ENCODE peak calls at places on chromosomes 16 and 17, in five cellular contexts. One of them, this sample, is unnamed.

GRCh38 chr17:67751101-67752074 is 33.7 kb downstream of the NOL11 start:
- DNase-seq in K562: no peak
- DNase-seq in A549: no peak
- DNase-seq in endothelial cell of umbilical vein: no peak
- DNase-seq in GM12878: no peak
- DNase-seq in this sample: no peak

GRCh38 chr16:1113889-1114526 is 18.0 kb upstream of the C1QTNF8 start:
- DNase-seq in K562: peak; percentile 18
- DNase-seq in A549: no peak
- DNase-seq in endothelial cell of umbilical vein: no peak
- DNase-seq in GM12878: no peak
- DNase-seq in this sample: no peak

GRCh38 chr17:48541574-48542113 is 3.3 kb downstream of the HOXB2 start:
- DNase-seq in K562: peak; percentile 80
- DNase-seq in A549: no peak
- DNase-seq in endothelial cell of umbilical vein: no peak
- DNase-seq in GM12878: no peak
- DNase-seq in this sample: no peak

GRCh38 chr17:81018044-81018802 is 16.7 kb upstream of the BAIAP2 start:
- DNase-seq in K562: peak; percentile 92
- DNase-seq in A549: no peak
- DNase-seq in endothelial cell of umbilical vein: peak; percentile 65
- DNase-seq in GM12878: peak; percentile 4
- DNase-seq in this sample: peak; percentile 75

GRCh38 chr17:28033972-28034714 is 8.3 kb upstream of the NLK start:
- DNase-seq in K562: peak; percentile 90
- DNase-seq in A549: peak; percentile 22
- DNase-seq in endothelial cell of umbilical vein: peak; percentile 80
- DNase-seq in GM12878: no peak
- DNase-seq in this sample: no peak

GRCh38 chr17:50541916-50542688 is 4.9 kb upstream of the SPATA20 start:
- DNase-seq in K562: peak; percentile 90
- DNase-seq in A549: peak; percentile 80
- DNase-seq in endothelial cell of umbilical vein: peak; percentile 87
- DNase-seq in GM12878: no peak
- DNase-seq in this sample: peak; percentile 84

GRCh38 chr17:49516190-49516589 is 21.1 kb downstream of the NGFR start:
- DNase-seq in K562: no peak
- DNase-seq in A549: no peak
- DNase-seq in endothelial cell of umbilical vein: no peak
- DNase-seq in GM12878: no peak
- DNase-seq in this sample: no peak

GRCh38 chr17:46977750-46978488 is 1.1 kb downstream of the RPRML start:
- DNase-seq in K562: no peak
- DNase-seq in A549: no peak
- DNase-seq in endothelial cell of umbilical vein: no peak
- DNase-seq in GM12878: no peak
- DNase-seq in this sample: no peak

GRCh38 chr17:14269473-14269872 is 31.4 kb upstream of the HS3ST3B1 start:
- DNase-seq in K562: no peak
- DNase-seq in A549: no peak
- DNase-seq in endothelial cell of umbilical vein: no peak
- DNase-seq in GM12878: no peak
- DNase-seq in this sample: no peak

GRCh38 chr16:31708348-31708747 is 165.3 kb upstream of the ZNF267 start:
- DNase-seq in K562: no peak
- DNase-seq in A549: no peak
- DNase-seq in endothelial cell of umbilical vein: no peak
- DNase-seq in GM12878: no peak
- DNase-seq in this sample: no peak

GRCh38 chr16:78684655-78685400 is 585.4 kb downstream of the WWOX start:
- DNase-seq in K562: no peak
- DNase-seq in A549: no peak
- DNase-seq in endothelial cell of umbilical vein: no peak
- DNase-seq in GM12878: no peak
- DNase-seq in this sample: no peak

GRCh38 chr17:57708401-57708800 is 36.7 kb downstream of the CCDC182 start:
- DNase-seq in K562: no peak
- DNase-seq in A549: no peak
- DNase-seq in endothelial cell of umbilical vein: no peak
- DNase-seq in GM12878: no peak
- DNase-seq in this sample: peak; percentile 64

GRCh38 chr16:4298761-4299522 is 16.9 kb upstream of the GLIS2 start:
- DNase-seq in K562: peak; percentile 71
- DNase-seq in A549: peak; percentile 95
- DNase-seq in endothelial cell of umbilical vein: peak; percentile 65
- DNase-seq in GM12878: no peak
- DNase-seq in this sample: no peak

GRCh38 chr17:50407921-50408320 is 10.6 kb upstream of the LRRC59 start:
- DNase-seq in K562: no peak
- DNase-seq in A549: no peak
- DNase-seq in endothelial cell of umbilical vein: no peak
- DNase-seq in GM12878: no peak
- DNase-seq in this sample: no peak

GRCh38 chr16:30985401-30986128 is 558 bp downstream of the HSD3B7 start:
- DNase-seq in K562: peak; percentile 60
- DNase-seq in A549: peak; percentile 65
- DNase-seq in endothelial cell of umbilical vein: no peak
- DNase-seq in GM12878: no peak
- DNase-seq in this sample: peak; percentile 38

GRCh38 chr17:70205386-70205785 is 36.1 kb downstream of the KCNJ2 start:
- DNase-seq in K562: no peak
- DNase-seq in A549: no peak
- DNase-seq in endothelial cell of umbilical vein: no peak
- DNase-seq in GM12878: no peak
- DNase-seq in this sample: no peak

GRCh38 chr17:15655162-15655561 is 28.9 kb downstream of the TRIM16 start:
- DNase-seq in K562: no peak
- DNase-seq in A549: no peak
- DNase-seq in endothelial cell of umbilical vein: peak; percentile 69
- DNase-seq in GM12878: no peak
- DNase-seq in this sample: no peak

GRCh38 chr16:66549284-66550131 is at the start of gene TK2:
- DNase-seq in K562: peak; percentile 69
- DNase-seq in A549: no peak
- DNase-seq in endothelial cell of umbilical vein: peak; percentile 66
- DNase-seq in GM12878: no peak
- DNase-seq in this sample: peak; percentile 88

GRCh38 chr17:82803185-82803584 is 36.6 kb downstream of the ZNF750 start:
- DNase-seq in K562: no peak
- DNase-seq in A549: no peak
- DNase-seq in endothelial cell of umbilical vein: no peak
- DNase-seq in GM12878: no peak
- DNase-seq in this sample: no peak

GRCh38 chr17:11561281-11561680 is 37.0 kb upstream of the DNAH9 start:
- DNase-seq in K562: no peak
- DNase-seq in A549: no peak
- DNase-seq in endothelial cell of umbilical vein: no peak
- DNase-seq in GM12878: no peak
- DNase-seq in this sample: no peak

GRCh38 chr16:57245472-57246113 is 534 bp downstream of the ARL2BP start:
- DNase-seq in K562: peak; percentile 42
- DNase-seq in A549: no peak
- DNase-seq in endothelial cell of umbilical vein: peak; percentile 36
- DNase-seq in GM12878: no peak
- DNase-seq in this sample: no peak

GRCh38 chr17:20263595-20263994 is 203.7 kb downstream of the LGALS9B start:
- DNase-seq in K562: no peak
- DNase-seq in A549: peak; percentile 37
- DNase-seq in endothelial cell of umbilical vein: no peak
- DNase-seq in GM12878: no peak
- DNase-seq in this sample: no peak

GRCh38 chr17:60335289-60335688 is 56.6 kb downstream of the USP32 start:
- DNase-seq in K562: no peak
- DNase-seq in A549: no peak
- DNase-seq in endothelial cell of umbilical vein: no peak
- DNase-seq in GM12878: no peak
- DNase-seq in this sample: no peak

GRCh38 chr17:8574687-8575086 is 55.8 kb downstream of the MYH10 start:
- DNase-seq in K562: peak; percentile 7
- DNase-seq in A549: peak; percentile 36
- DNase-seq in endothelial cell of umbilical vein: no peak
- DNase-seq in GM12878: no peak
- DNase-seq in this sample: peak; percentile 1
- TF ChIP-seq CTCF in K562: peak; percentile 2
- TF ChIP-seq CTCF in A549: no peak
- TF ChIP-seq CTCF in endothelial cell of umbilical vein: no peak
- TF ChIP-seq CTCF in GM12878: no peak
- TF ChIP-seq CTCF in this sample: no peak

GRCh38 chr17:1762906-1763829 is 1.3 kb downstream of the SERPINF1 start:
- DNase-seq in K562: peak; percentile 79
- DNase-seq in A549: peak; percentile 38
- DNase-seq in endothelial cell of umbilical vein: no peak
- DNase-seq in GM12878: no peak
- DNase-seq in this sample: peak; percentile 62
- TF ChIP-seq MYC in K562: peak; percentile 86
- TF ChIP-seq MYC in A549: no peak
- TF ChIP-seq MYC in endothelial cell of umbilical vein: no peak
- TF ChIP-seq MYC in GM12878: no peak
- TF ChIP-seq MYC in this sample: peak; percentile 86

GRCh38 chr17:18043491-18043890 is 4.3 kb downstream of the GID4 start:
- DNase-seq in K562: peak; percentile 30
- DNase-seq in A549: peak; percentile 30
- DNase-seq in endothelial cell of umbilical vein: peak; percentile 43
- DNase-seq in GM12878: no peak
- DNase-seq in this sample: peak; percentile 43
- TF ChIP-seq MAX in K562: no peak
- TF ChIP-seq MAX in A549: no peak
- TF ChIP-seq MAX in endothelial cell of umbilical vein: no peak
- TF ChIP-seq MAX in GM12878: no peak
- TF ChIP-seq MAX in this sample: no peak

DNA sequence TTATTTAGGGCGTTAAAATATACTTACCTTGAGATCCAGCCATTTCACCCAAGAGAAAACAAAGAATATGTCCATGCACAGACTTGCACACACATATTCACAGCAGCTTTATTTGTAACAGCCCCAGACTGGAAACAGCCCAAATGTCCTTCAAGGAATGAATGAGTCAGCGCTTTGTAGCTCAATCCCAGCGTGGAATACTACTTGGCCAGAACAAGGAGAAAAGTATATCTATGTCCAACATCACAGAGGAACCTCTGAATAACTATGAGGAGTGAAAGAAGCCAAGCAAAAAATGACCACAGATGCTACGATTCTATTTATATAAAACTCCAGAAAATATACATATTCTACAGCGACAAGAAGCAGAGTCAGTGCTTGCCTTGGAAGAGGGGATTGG is 158.3 kb downstream of the ENGASE start:
- DNase-seq in K562: no peak
- DNase-seq in A549: no peak
- DNase-seq in endothelial cell of umbilical vein: no peak
- DNase-seq in GM12878: no peak
- DNase-seq in this sample: no peak
- TF ChIP-seq CTCF in K562: no peak
- TF ChIP-seq CTCF in A549: no peak
- TF ChIP-seq CTCF in endothelial cell of umbilical vein: no peak
- TF ChIP-seq CTCF in GM12878: no peak
- TF ChIP-seq CTCF in this sample: no peak

GRCh38 chr16:10590342-10590741 is 9.9 kb upstream of the EMP2 start:
- DNase-seq in K562: no peak
- DNase-seq in A549: no peak
- DNase-seq in endothelial cell of umbilical vein: no peak
- DNase-seq in GM12878: no peak
- DNase-seq in this sample: no peak

GRCh38 chr16:10598157-10598556 is 17.8 kb upstream of the EMP2 start:
- DNase-seq in K562: no peak
- DNase-seq in A549: no peak
- DNase-seq in endothelial cell of umbilical vein: no peak
- DNase-seq in GM12878: no peak
- DNase-seq in this sample: no peak

GRCh38 chr16:10592611-10593010 is 12.2 kb upstream of the EMP2 start:
- DNase-seq in K562: no peak
- DNase-seq in A549: no peak
- DNase-seq in endothelial cell of umbilical vein: no peak
- DNase-seq in GM12878: no peak
- DNase-seq in this sample: no peak

GRCh38 chr16:10597184-10597583 is 16.8 kb upstream of the EMP2 start:
- DNase-seq in K562: no peak
- DNase-seq in A549: no peak
- DNase-seq in endothelial cell of umbilical vein: no peak
- DNase-seq in GM12878: no peak
- DNase-seq in this sample: peak; percentile 33

DNA sequence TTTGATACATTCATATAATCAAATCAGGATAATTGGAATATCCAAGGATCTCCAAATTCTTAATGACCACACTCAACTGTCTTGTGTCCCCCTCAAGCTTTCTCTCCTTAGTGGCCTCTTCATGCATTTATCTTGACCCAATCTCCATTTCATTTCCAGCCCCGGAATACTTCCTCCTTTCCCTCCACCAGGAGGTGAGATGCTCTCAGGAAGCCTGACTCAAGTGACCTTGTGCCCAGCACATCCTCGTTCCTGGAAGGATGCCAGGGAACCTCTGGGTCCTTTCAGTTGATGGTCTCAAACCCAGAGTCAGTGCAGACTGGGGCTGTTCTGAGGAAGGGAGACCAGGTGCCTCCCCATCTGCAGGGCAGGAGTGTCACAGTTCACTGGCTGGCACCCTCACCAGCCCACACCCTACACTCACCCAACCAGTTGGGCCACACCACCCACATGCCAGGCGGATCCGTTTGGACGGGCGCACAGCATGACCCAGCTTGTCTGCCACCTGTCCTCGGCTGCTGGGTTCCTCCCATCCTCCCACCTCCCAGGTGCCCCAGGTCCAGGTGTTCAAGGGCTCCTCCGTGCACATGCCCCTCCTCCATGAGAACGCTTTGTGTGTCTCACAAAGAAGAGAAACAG is 14.0 kb upstream of the EMP2 start:
- DNase-seq in K562: no peak
- DNase-seq in A549: no peak
- DNase-seq in endothelial cell of umbilical vein: no peak
- DNase-seq in GM12878: no peak
- DNase-seq in this sample: no peak
- TF ChIP-seq MYC in K562: no peak
- TF ChIP-seq MYC in A549: no peak
- TF ChIP-seq MYC in endothelial cell of umbilical vein: no peak
- TF ChIP-seq MYC in GM12878: no peak
- TF ChIP-seq MYC in this sample: no peak

DNA sequence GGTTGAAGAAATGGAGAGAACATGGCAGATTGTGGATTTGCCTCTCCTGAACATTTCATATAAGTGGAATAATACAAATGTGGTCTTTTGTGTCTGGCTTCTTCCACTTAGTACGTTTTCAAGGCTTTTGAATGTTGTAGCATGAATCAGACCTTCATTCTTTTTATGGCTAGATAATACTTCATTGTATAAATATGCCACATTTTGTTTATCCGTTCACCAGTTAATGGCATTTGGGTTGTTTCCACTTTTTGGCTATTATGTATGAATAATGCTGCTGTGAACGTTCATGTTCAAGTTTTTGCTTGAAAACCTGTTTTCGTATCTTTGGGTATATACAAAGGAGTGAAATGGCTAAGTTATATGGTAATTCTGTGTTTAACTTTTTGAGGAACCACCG is 130.4 kb downstream of the TANC2 start:
- DNase-seq in K562: no peak
- DNase-seq in A549: no peak
- DNase-seq in endothelial cell of umbilical vein: no peak
- DNase-seq in GM12878: no peak
- DNase-seq in this sample: no peak
- TF ChIP-seq MAX in K562: no peak
- TF ChIP-seq MAX in A549: no peak
- TF ChIP-seq MAX in endothelial cell of umbilical vein: no peak
- TF ChIP-seq MAX in GM12878: no peak
- TF ChIP-seq MAX in this sample: no peak

This sample was measured in NB4.